ENCODE peak calls at places on chromosomes 12 and 14, in seven cellular contexts. Z is neural progenitor cell, G is PC-3, U is OCI-LY7, D is MM.1S, Q is astrocyte, M is SK-N-SH. A is an unnamed sample. For H3K79me2, the result is how much of the 10 kb centered on the place peaks cover.

GRCh38 chr12:25364529-25365339 is 114.0 kb upstream of the KRAS start:
- DNase-seq in Z (no peak), G (no peak), U (no peak), D (peak), Q (no peak), M (peak), A (no peak)

GRCh38 chr12:28127455-28127854 is 62.8 kb upstream of the CCDC91 start:
- DNase-seq in Z (no peak), G (peak), U (no peak), D (no peak), Q (peak), M (no peak), A (peak)

GRCh38 chr12:123907726-123908476 is 64.7 kb downstream of the CCDC92 start:
- DNase-seq in Z (peak), G (no peak), U (no peak), D (no peak), Q (no peak), M (no peak), A (no peak)

GRCh38 chr12:47773062-47773857 is at the start of gene SLC48A1:
- DNase-seq in Z (peak), G (peak), U (peak), D (peak), Q (peak), M (peak), A (no peak)

GRCh38 chr14:77903233-77903632 is 103.3 kb downstream of the ADCK1 start:
- DNase-seq in Z (no peak), G (no peak), U (no peak), D (no peak), Q (peak), M (no peak), A (no peak)

GRCh38 chr12:44581642-44582242 is 294.4 kb downstream of the NELL2 start:
- DNase-seq in Z (peak), G (no peak), U (no peak), D (no peak), Q (no peak), M (no peak), A (no peak)

GRCh38 chr12:109822951-109823411 is 10.2 kb downstream of the TRPV4 start:
- DNase-seq in Z (no peak), G (peak), U (no peak), D (no peak), Q (no peak), M (no peak), A (no peak)

GRCh38 chr14:35366048-35366428 is 38.5 kb downstream of the NFKBIA start:
- DNase-seq in Z (no peak), G (peak), U (no peak), D (no peak), Q (peak), M (no peak), A (no peak)

GRCh38 chr12:31035226-31035625 is 38.4 kb upstream of the DDX11 start:
- DNase-seq in Z (no peak), G (no peak), U (no peak), D (no peak), Q (peak), M (no peak), A (no peak)

GRCh38 chr12:56220611-56221232 is 1.0 kb downstream of the RNF41 start:
- DNase-seq in Z (no peak), G (peak), U (peak), D (peak), Q (peak), M (no peak), A (no peak)

GRCh38 chr12:131152587-131152986 is 198.9 kb downstream of the ADGRD1 start:
- DNase-seq in Z (no peak), G (no peak), U (no peak), D (no peak), Q (no peak), M (no peak), A (no peak)

GRCh38 chr14:31492759-31493498 is 5.1 kb upstream of the GPR33 start:
- DNase-seq in Z (no peak), G (peak), U (peak), D (no peak), Q (no peak), M (no peak), A (peak)

GRCh38 chr14:103334644-103335603 is 887 bp downstream of the EIF5 start:
- DNase-seq in Z (peak), G (peak), U (peak), D (peak), Q (peak), M (peak), A (no peak)

GRCh38 chr12:34398706-34399630 is 376.7 kb downstream of the ALG10 start:
- DNase-seq in Z (no peak), G (no peak), U (no peak), D (no peak), Q (no peak), M (peak), A (no peak)

GRCh38 chr12:102642199-102642598 is 161.8 kb upstream of the IGF1 start:
- DNase-seq in Z (no peak), G (no peak), U (no peak), D (no peak), Q (peak), M (no peak), A (no peak)

GRCh38 chr14:56102901-56103409 is 15.3 kb upstream of the PELI2 start:
- DNase-seq in Z (no peak), G (no peak), U (no peak), D (no peak), Q (no peak), M (no peak), A (no peak)

GRCh38 chr12:124687695-124688301 is 120.4 kb upstream of the NCOR2 start:
- DNase-seq in Z (peak), G (no peak), U (no peak), D (no peak), Q (no peak), M (no peak), A (no peak)

GRCh38 chr14:52338282-52338681 is 24.2 kb downstream of the PTGER2 start:
- DNase-seq in Z (no peak), G (peak), U (no peak), D (no peak), Q (peak), M (no peak), A (no peak)

GRCh38 chr12:121729021-121729420 is 16.5 kb downstream of the TMEM120B start:
- DNase-seq in Z (no peak), G (no peak), U (no peak), D (no peak), Q (no peak), M (no peak), A (no peak)

GRCh38 chr12:64194333-64195149 is 27.6 kb downstream of the KICS2 start:
- DNase-seq in Z (no peak), G (no peak), U (no peak), D (no peak), Q (peak), M (no peak), A (no peak)

GRCh38 chr12:1645819-1646218 is 16.8 kb downstream of the WNT5B start:
- DNase-seq in Z (no peak), G (no peak), U (no peak), D (no peak), Q (no peak), M (no peak), A (no peak)

DNA sequence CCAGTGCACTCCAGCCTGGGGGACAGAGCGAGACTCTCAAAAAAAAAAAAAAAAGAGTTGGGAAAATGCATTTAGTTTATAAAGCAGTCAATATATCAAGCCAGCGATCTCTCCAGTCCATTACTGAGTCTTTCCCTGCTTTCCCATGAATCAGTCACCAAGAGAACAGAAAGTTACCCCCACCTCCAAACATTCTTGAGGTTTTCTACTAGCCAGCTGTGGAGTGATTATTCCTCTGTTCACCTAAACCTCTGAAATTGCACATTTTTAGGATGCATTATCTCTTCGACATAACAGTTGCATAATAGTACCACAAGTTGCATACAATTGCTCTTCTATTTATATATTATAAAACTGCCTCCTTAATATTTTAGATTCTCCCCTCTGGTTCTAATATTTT is 134.8 kb upstream of the DIO3 start:
- DNase-seq in Z (no peak), G (no peak), U (no peak), D (no peak), Q (peak), M (no peak), A (no peak)
- H3K79me2 ChIP-seq in Z (under half), G (under half), U (under half), D (under half), Q (under half), M (under half), A (under half)

GRCh38 chr12:71663561-71664410 is at the start of the genes THAP2 and ZFC3H1:
- DNase-seq in Z (peak), G (peak), U (peak), D (peak), Q (peak), M (peak), A (peak)
- H3K79me2 ChIP-seq in Z (half or more), G (half or more), U (half or more), D (half or more), Q (half or more), M (half or more), A (half or more)

GRCh38 chr14:102157346-102157745 is 17.6 kb downstream of the WDR20 start:
- DNase-seq in Z (no peak), G (no peak), U (no peak), D (no peak), Q (no peak), M (no peak), A (no peak)

GRCh38 chr14:102162488-102162887 is 22.8 kb downstream of the WDR20 start:
- DNase-seq in Z (no peak), G (no peak), U (no peak), D (no peak), Q (no peak), M (no peak), A (no peak)

GRCh38 chr14:102159841-102160240 is 20.1 kb downstream of the WDR20 start:
- DNase-seq in Z (no peak), G (no peak), U (no peak), D (no peak), Q (no peak), M (no peak), A (no peak)

GRCh38 chr14:102155150-102155549 is 15.5 kb downstream of the WDR20 start:
- DNase-seq in Z (peak), G (no peak), U (no peak), D (no peak), Q (peak), M (peak), A (no peak)

DNA sequence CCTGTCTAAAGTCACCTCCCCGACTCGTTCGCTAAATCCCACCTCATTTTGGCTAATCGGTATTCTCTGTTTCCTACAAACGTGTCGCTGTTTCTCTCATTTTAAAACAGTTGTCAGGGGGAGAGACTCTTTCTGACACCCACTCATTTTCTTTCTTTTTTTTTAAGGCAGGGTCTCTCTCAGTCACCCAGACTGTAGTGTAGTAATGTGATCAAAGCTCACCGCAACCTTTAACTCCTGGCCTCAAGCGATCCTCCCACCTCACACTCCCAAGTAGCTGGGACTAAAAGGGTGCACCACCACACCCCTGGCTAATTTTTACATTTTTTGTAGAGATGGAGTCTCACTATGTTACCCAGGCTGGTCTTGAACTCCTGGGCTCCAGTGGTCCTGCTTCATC is 19.1 kb downstream of the WDR20 start:
- DNase-seq in Z (no peak), G (no peak), U (no peak), D (no peak), Q (no peak), M (no peak), A (no peak)
- H3K79me2 ChIP-seq in Z (half or more), G (half or more), U (under half), D (half or more), Q (half or more), M (half or more), A (half or more)

GRCh38 chr14:65349100-65349499 is 63.4 kb upstream of the FUT8 start:
- DNase-seq in Z (no peak), G (no peak), U (no peak), D (no peak), Q (no peak), M (no peak), A (no peak)
- H3K79me2 ChIP-seq in Z (under half), G (under half), U (under half), D (under half), Q (under half), M (under half), A (under half)

DNA sequence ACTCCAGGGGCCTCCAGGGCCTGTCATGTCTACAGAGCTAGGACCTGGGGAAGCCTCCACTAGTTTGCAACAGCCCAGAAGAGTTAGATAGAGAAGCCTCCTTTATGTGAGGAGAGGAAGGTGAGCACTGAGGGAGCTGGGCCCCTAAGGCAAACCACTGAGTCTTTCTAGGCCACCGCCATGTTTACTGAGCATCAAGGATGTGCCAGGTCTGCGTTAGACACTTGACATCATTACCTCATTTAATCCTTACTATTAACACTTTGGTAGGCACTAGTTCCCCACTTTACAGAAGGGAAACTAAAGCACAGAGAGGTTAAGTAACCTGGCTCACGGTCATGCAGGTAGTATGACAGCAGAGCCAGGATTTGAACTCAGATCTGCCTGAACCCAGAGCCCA is 12.9 kb downstream of the CTDSP2 start:
- DNase-seq in Z (no peak), G (no peak), U (no peak), D (no peak), Q (no peak), M (no peak), A (no peak)
- H3K79me2 ChIP-seq in Z (half or more), G (half or more), U (half or more), D (half or more), Q (half or more), M (half or more), A (half or more)

GRCh38 chr12:79643821-79644220 is 46.9 kb downstream of the PAWR start:
- DNase-seq in Z (no peak), G (peak), U (no peak), D (no peak), Q (no peak), M (no peak), A (no peak)
- H3K79me2 ChIP-seq in Z (half or more), G (half or more), U (half or more), D (under half), Q (half or more), M (under half), A (half or more)

DNA sequence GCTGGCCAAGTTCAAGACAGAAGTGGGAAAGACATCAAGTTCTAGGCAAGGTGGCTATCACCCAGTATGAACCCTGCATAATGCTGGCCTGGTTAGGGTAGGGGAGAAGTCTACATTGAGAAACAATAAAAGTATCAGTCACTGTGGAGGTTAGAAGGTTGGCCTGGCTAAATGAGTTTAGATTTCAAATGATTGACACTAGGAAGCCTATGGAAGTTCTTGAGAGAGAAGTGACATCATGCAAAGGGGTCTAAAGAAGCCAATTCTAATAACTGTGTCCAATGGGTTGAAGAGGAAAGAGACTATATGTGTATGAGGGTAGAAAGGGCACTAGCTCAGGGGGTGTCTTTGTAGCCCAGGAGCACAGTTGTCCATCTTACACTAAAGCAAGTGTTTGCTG is 98.5 kb upstream of the MBIP start:
- DNase-seq in Z (no peak), G (no peak), U (no peak), D (no peak), Q (no peak), M (no peak), A (no peak)
- H3K79me2 ChIP-seq in Z (under half), G (under half), U (under half), D (under half), Q (under half), M (under half), A (under half)

GRCh38 chr14:37591941-37592287 is 3.1 kb downstream of the FOXA1 start:
- DNase-seq in Z (peak), G (peak), U (no peak), D (no peak), Q (no peak), M (no peak), A (no peak)
- H3K79me2 ChIP-seq in Z (under half), G (half or more), U (under half), D (under half), Q (under half), M (under half), A (under half)

A was measured in keratinocyte.